ENCODE peak calls at places on chromosomes 12 and 14, in eight cellular contexts. M is heart right ventricle; J is NCI-H1092; W is astrocyte of the spinal cord; Q is activated T-cell treated with anti-CD3 and anti-CD28 coated beads, Interleukin-2, amount 50 U/mL, for 72 hours; Z is thyroid gland; Y is BJ; E is Caco-2. L is an unnamed sample.

GRCh38 chr12:127340381-127340780 is 926.6 kb upstream of the TMEM132C start:
- DNase-seq in M (no peak), J (no peak), W (no peak), Q (no peak), Z (no peak), Y (no peak), E (no peak), L (no peak)

GRCh38 chr12:54993181-54993835 is 8.7 kb upstream of the TESPA1 start:
- DNase-seq in M (peak), J (peak), W (peak), Q (peak), Z (peak), Y (no peak), E (peak), L (peak)

GRCh38 chr12:6113691-6114475 is 10.6 kb downstream of the VWF start:
- DNase-seq in M (no peak), J (no peak), W (no peak), Q (no peak), Z (peak), Y (no peak), E (no peak), L (no peak)

GRCh38 chr14:100203146-100203545 is 35.8 kb upstream of the YY1 start:
- DNase-seq in M (no peak), J (no peak), W (no peak), Q (no peak), Z (no peak), Y (no peak), E (no peak), L (no peak)

GRCh38 chr12:98418357-98419075 is 96.9 kb upstream of the TMPO start:
- DNase-seq in M (peak), J (no peak), W (peak), Q (no peak), Z (peak), Y (peak), E (peak), L (no peak)

GRCh38 chr14:55122441-55122986 is 6.5 kb upstream of the LGALS3 start:
- DNase-seq in M (peak), J (no peak), W (no peak), Q (no peak), Z (peak), Y (no peak), E (peak), L (no peak)

GRCh38 chr14:95651028-95651427 is 35.2 kb upstream of the TCL1B start:
- DNase-seq in M (no peak), J (no peak), W (no peak), Q (no peak), Z (no peak), Y (no peak), E (no peak), L (no peak)

GRCh38 chr12:79420146-79420618 is 270.6 kb downstream of the PAWR start:
- DNase-seq in M (no peak), J (no peak), W (peak), Q (no peak), Z (peak), Y (peak), E (peak), L (peak)

GRCh38 chr12:118102609-118103008 is 1.2 kb downstream of the VSIG10 start:
- DNase-seq in M (no peak), J (no peak), W (no peak), Q (no peak), Z (no peak), Y (no peak), E (no peak), L (no peak)

GRCh38 chr14:101584049-101584859 is 23.0 kb downstream of the DIO3 start:
- DNase-seq in M (no peak), J (no peak), W (no peak), Q (no peak), Z (no peak), Y (peak), E (peak), L (no peak)

GRCh38 chr12:79685068-79685467 is 5.7 kb downstream of the PAWR start:
- DNase-seq in M (no peak), J (no peak), W (peak), Q (no peak), Z (no peak), Y (peak), E (no peak), L (peak)

GRCh38 chr14:65015391-65015790 is 28.7 kb downstream of the FNTB start:
- DNase-seq in M (no peak), J (no peak), W (no peak), Q (no peak), Z (no peak), Y (no peak), E (no peak), L (no peak)

GRCh38 chr14:95274283-95274682 is 45.4 kb downstream of the CLMN start:
- DNase-seq in M (no peak), J (no peak), W (no peak), Q (no peak), Z (no peak), Y (no peak), E (no peak), L (no peak)